ENCODE peak calls at places on chromosome 10, in five cellular contexts. One of them, this sample, is unnamed.

GRCh38 chr10:110357252-110357780 is 52.6 kb upstream of the SMNDC1 start:
- DNase-seq in GM13977: peak
- DNase-seq in brain microvascular endothelial cell: peak
- DNase-seq in naive thymus-derived CD8-positive, alpha-beta T cell: no peak
- DNase-seq in A549: peak
- DNase-seq in this sample: peak

GRCh38 chr10:7696545-7696944 is 6.6 kb upstream of the ITIH2 start:
- DNase-seq in GM13977: no peak
- DNase-seq in brain microvascular endothelial cell: no peak
- DNase-seq in naive thymus-derived CD8-positive, alpha-beta T cell: no peak
- DNase-seq in A549: peak
- DNase-seq in this sample: no peak

GRCh38 chr10:109403551-109403950 is 519.8 kb downstream of the XPNPEP1 start:
- DNase-seq in GM13977: no peak
- DNase-seq in brain microvascular endothelial cell: no peak
- DNase-seq in naive thymus-derived CD8-positive, alpha-beta T cell: no peak
- DNase-seq in A549: no peak
- DNase-seq in this sample: no peak

GRCh38 chr10:30637881-30638467 is 8.4 kb upstream of the LYZL2 start:
- DNase-seq in GM13977: no peak
- DNase-seq in brain microvascular endothelial cell: peak
- DNase-seq in naive thymus-derived CD8-positive, alpha-beta T cell: no peak
- DNase-seq in A549: peak
- DNase-seq in this sample: peak

GRCh38 chr10:3636356-3637181 is 148.4 kb downstream of the KLF6 start:
- DNase-seq in GM13977: no peak
- DNase-seq in brain microvascular endothelial cell: no peak
- DNase-seq in naive thymus-derived CD8-positive, alpha-beta T cell: no peak
- DNase-seq in A549: no peak
- DNase-seq in this sample: no peak

GRCh38 chr10:66591865-66592264 is 334.0 kb upstream of the LRRTM3 start:
- DNase-seq in GM13977: no peak
- DNase-seq in brain microvascular endothelial cell: no peak
- DNase-seq in naive thymus-derived CD8-positive, alpha-beta T cell: no peak
- DNase-seq in A549: no peak
- DNase-seq in this sample: no peak

GRCh38 chr10:126902157-126902556 is 3.1 kb upstream of the DOCK1 start:
- DNase-seq in GM13977: no peak
- DNase-seq in brain microvascular endothelial cell: peak
- DNase-seq in naive thymus-derived CD8-positive, alpha-beta T cell: no peak
- DNase-seq in A549: peak
- DNase-seq in this sample: peak

GRCh38 chr10:61907011-61907410 is 5.5 kb downstream of the ARID5B start:
- DNase-seq in GM13977: no peak
- DNase-seq in brain microvascular endothelial cell: no peak
- DNase-seq in naive thymus-derived CD8-positive, alpha-beta T cell: no peak
- DNase-seq in A549: no peak
- DNase-seq in this sample: no peak

GRCh38 chr10:13924020-13924725 is 337.4 kb downstream of the PRPF18 start:
- DNase-seq in GM13977: no peak
- DNase-seq in brain microvascular endothelial cell: peak
- DNase-seq in naive thymus-derived CD8-positive, alpha-beta T cell: no peak
- DNase-seq in A549: no peak
- DNase-seq in this sample: peak

GRCh38 chr10:102856758-102857424 is 2.8 kb downstream of the BORCS7 start:
- DNase-seq in GM13977: no peak
- DNase-seq in brain microvascular endothelial cell: no peak
- DNase-seq in naive thymus-derived CD8-positive, alpha-beta T cell: no peak
- DNase-seq in A549: no peak
- DNase-seq in this sample: no peak

This sample was measured in AG08396.